ENCODE peak calls at places on chromosomes 1 and 21, in eight cellular contexts. A is iPS-NIHi11; H is fibroblast of the aortic adventitia; N is AG09319; X is fibroblast of mammary gland; S is PC-3; T is NCI-H2029; Z is stimulated activated CD4-positive, alpha-beta T cell treated with anti-CD3 and anti-CD28 coated beads, TNF-alpha, amount 100 ng/mL, for 24 hours. U is an unnamed sample.

GRCh38 chr1:70760170-70760569 is 287.4 kb downstream of the PTGER3 start:
- DNase-seq in T (no peak), H (peak), X (no peak), Z (no peak), S (no peak), N (no peak), A (no peak), U (no peak)

GRCh38 chr1:197774691-197775281 is 494 bp downstream of the DENND1B start:
- DNase-seq in T (no peak), Z (peak), X (peak), S (peak), A (peak), N (no peak), H (peak), U (peak)

GRCh38 chr1:106603616-106604015 is 452.9 kb upstream of the PRMT6 start:
- DNase-seq in X (no peak), H (no peak), N (no peak), S (no peak), T (no peak), Z (no peak), A (no peak), U (no peak)

GRCh38 chr1:226125831-226126230 is 60.7 kb downstream of the ACBD3 start:
- DNase-seq in T (no peak), Z (no peak), S (no peak), N (no peak), X (no peak), H (no peak), A (no peak), U (no peak)

GRCh38 chr1:25770541-25771245 is 29.3 kb upstream of the SELENON start:
- DNase-seq in Z (no peak), S (no peak), N (no peak), X (no peak), T (no peak), A (peak), H (no peak), U (no peak)

GRCh38 chr1:30045304-30046090 is 677.9 kb downstream of the MATN1 start:
- DNase-seq in S (no peak), N (no peak), X (no peak), H (no peak), A (no peak), T (no peak), Z (no peak), U (no peak)

GRCh38 chr21:26057488-26058170 is 112.9 kb downstream of the APP start:
- DNase-seq in H (no peak), Z (no peak), X (no peak), N (no peak), T (no peak), S (no peak), A (no peak), U (no peak)

GRCh38 chr1:109280768-109281356 is 2.1 kb downstream of the PSRC1 start:
- DNase-seq in T (no peak), S (no peak), H (no peak), X (no peak), Z (no peak), N (no peak), A (no peak), U (no peak)

GRCh38 chr1:152658649-152659048 is 4.5 kb upstream of the LCE2D start:
- DNase-seq in A (no peak), Z (no peak), T (no peak), H (no peak), S (no peak), N (no peak), X (no peak), U (no peak)

GRCh38 chr1:155241069-155241679 is 14.1 kb downstream of the ENTREP3 start:
- DNase-seq in Z (no peak), T (peak), A (peak), S (peak), H (peak), X (peak), N (no peak), U (peak)

GRCh38 chr1:235908742-235909520 is 42.2 kb upstream of the LYST start:
- DNase-seq in S (peak), A (no peak), X (peak), H (peak), N (no peak), T (no peak), Z (no peak), U (no peak)

GRCh38 chr1:56450004-56450666 is 129.2 kb downstream of the PLPP3 start:
- DNase-seq in A (peak), N (no peak), H (no peak), Z (no peak), X (no peak), S (no peak), T (no peak), U (no peak)

GRCh38 chr1:16631248-16632043 is 18.1 kb upstream of the NBPF1 start:
- DNase-seq in X (no peak), Z (no peak), A (no peak), S (no peak), N (no peak), T (no peak), H (no peak), U (no peak)

GRCh38 chr1:43549921-43550597 is 19.4 kb downstream of the PTPRF start:
- DNase-seq in H (no peak), X (no peak), Z (no peak), N (no peak), S (peak), T (peak), A (peak), U (no peak)

GRCh38 chr1:197200468-197200899 is 54.0 kb upstream of the ASPM start:
- DNase-seq in T (no peak), A (no peak), H (peak), S (peak), Z (peak), N (no peak), X (peak), U (peak)

GRCh38 chr1:26121854-26122773 is 10.5 kb downstream of the PDIK1L start:
- DNase-seq in T (no peak), H (no peak), X (no peak), N (no peak), Z (no peak), S (peak), A (no peak), U (no peak)

GRCh38 chr1:203584040-203584439 is 42.6 kb upstream of the ATP2B4 start:
- DNase-seq in Z (no peak), T (no peak), H (peak), A (no peak), S (no peak), X (peak), N (no peak), U (no peak)

GRCh38 chr1:156006666-156007376 is 13.9 kb downstream of the SSR2 start:
- DNase-seq in A (no peak), H (no peak), N (no peak), Z (no peak), S (peak), T (no peak), X (no peak), U (no peak)

GRCh38 chr1:49016030-49016991 is 239.6 kb upstream of the BEND5 start:
- DNase-seq in X (no peak), H (no peak), A (no peak), S (no peak), N (no peak), T (no peak), Z (no peak), U (no peak)

GRCh38 chr1:78211483-78212092 is 165.8 kb downstream of the GIPC2 start:
- DNase-seq in Z (no peak), S (no peak), N (no peak), X (no peak), H (no peak), A (no peak), T (no peak), U (no peak)